ENCODE peak calls at places on chromosomes 12 and 14, in nine cellular contexts. One of them, this sample, is unnamed.

GRCh38 chr12:91811481-91812287 is 334.0 kb downstream of the BTG1 start:
- DNase-seq in B cell: peak
- DNase-seq in PC-3: peak
- DNase-seq in HL-60: peak
- DNase-seq in sigmoid colon: peak
- DNase-seq in AG04449: no peak
- DNase-seq in tibial artery: peak
- DNase-seq in colonic mucosa: peak
- DNase-seq in tibial nerve: peak
- DNase-seq in this sample: peak

GRCh38 chr14:23360496-23360895 is 4.5 kb downstream of the EFS start:
- DNase-seq in sigmoid colon: no peak
- DNase-seq in tibial artery: no peak
- DNase-seq in tibial nerve: no peak
- DNase-seq in PC-3: no peak
- DNase-seq in HL-60: no peak
- DNase-seq in AG04449: no peak
- DNase-seq in B cell: peak
- DNase-seq in colonic mucosa: no peak
- DNase-seq in this sample: no peak

GRCh38 chr14:64910847-64911495 is 3.3 kb upstream of the CHURC1 start:
- DNase-seq in tibial artery: no peak
- DNase-seq in B cell: no peak
- DNase-seq in colonic mucosa: no peak
- DNase-seq in HL-60: no peak
- DNase-seq in AG04449: no peak
- DNase-seq in tibial nerve: no peak
- DNase-seq in PC-3: peak
- DNase-seq in sigmoid colon: no peak
- DNase-seq in this sample: no peak

GRCh38 chr12:108375986-108376663 is 37.0 kb upstream of the CMKLR1 start:
- DNase-seq in sigmoid colon: no peak
- DNase-seq in B cell: no peak
- DNase-seq in tibial nerve: no peak
- DNase-seq in colonic mucosa: no peak
- DNase-seq in AG04449: no peak
- DNase-seq in PC-3: no peak
- DNase-seq in HL-60: no peak
- DNase-seq in tibial artery: no peak
- DNase-seq in this sample: no peak

GRCh38 chr12:52975820-52976573 is 27.1 kb downstream of the KRT18 start:
- DNase-seq in sigmoid colon: no peak
- DNase-seq in HL-60: no peak
- DNase-seq in B cell: no peak
- DNase-seq in tibial nerve: no peak
- DNase-seq in PC-3: peak
- DNase-seq in AG04449: no peak
- DNase-seq in tibial artery: no peak
- DNase-seq in colonic mucosa: peak
- DNase-seq in this sample: no peak

GRCh38 chr14:33792387-33793368 is 158.2 kb downstream of the EGLN3 start:
- DNase-seq in PC-3: peak
- DNase-seq in HL-60: peak
- DNase-seq in tibial artery: peak
- DNase-seq in AG04449: peak
- DNase-seq in colonic mucosa: peak
- DNase-seq in tibial nerve: peak
- DNase-seq in sigmoid colon: peak
- DNase-seq in B cell: no peak
- DNase-seq in this sample: peak

GRCh38 chr12:130013771-130014484 is 110.1 kb upstream of the TMEM132D start:
- DNase-seq in AG04449: no peak
- DNase-seq in tibial artery: no peak
- DNase-seq in B cell: no peak
- DNase-seq in sigmoid colon: no peak
- DNase-seq in colonic mucosa: peak
- DNase-seq in PC-3: peak
- DNase-seq in HL-60: no peak
- DNase-seq in tibial nerve: peak
- DNase-seq in this sample: no peak

GRCh38 chr12:50059440-50060119 is 2.2 kb downstream of the ASIC1 start:
- DNase-seq in HL-60: peak
- DNase-seq in colonic mucosa: no peak
- DNase-seq in tibial artery: no peak
- DNase-seq in PC-3: no peak
- DNase-seq in tibial nerve: no peak
- DNase-seq in sigmoid colon: no peak
- DNase-seq in AG04449: no peak
- DNase-seq in B cell: no peak
- DNase-seq in this sample: no peak

GRCh38 chr14:103155013-103155412 is 31.8 kb downstream of the TNFAIP2 start:
- DNase-seq in tibial nerve: peak
- DNase-seq in sigmoid colon: peak
- DNase-seq in HL-60: no peak
- DNase-seq in colonic mucosa: peak
- DNase-seq in PC-3: peak
- DNase-seq in tibial artery: peak
- DNase-seq in B cell: no peak
- DNase-seq in AG04449: no peak
- DNase-seq in this sample: no peak

GRCh38 chr12:102891756-102892155 is 25.3 kb downstream of the PAH start:
- DNase-seq in tibial artery: no peak
- DNase-seq in colonic mucosa: no peak
- DNase-seq in tibial nerve: no peak
- DNase-seq in HL-60: no peak
- DNase-seq in AG04449: no peak
- DNase-seq in sigmoid colon: no peak
- DNase-seq in PC-3: no peak
- DNase-seq in B cell: no peak
- DNase-seq in this sample: no peak

GRCh38 chr12:105812356-105812755 is 326.4 kb downstream of the NUAK1 start:
- DNase-seq in B cell: no peak
- DNase-seq in PC-3: no peak
- DNase-seq in sigmoid colon: no peak
- DNase-seq in colonic mucosa: no peak
- DNase-seq in tibial artery: no peak
- DNase-seq in tibial nerve: no peak
- DNase-seq in HL-60: no peak
- DNase-seq in AG04449: no peak
- DNase-seq in this sample: no peak

GRCh38 chr12:124545508-124546418 is 21.6 kb downstream of the NCOR2 start:
- DNase-seq in tibial artery: no peak
- DNase-seq in AG04449: no peak
- DNase-seq in PC-3: no peak
- DNase-seq in HL-60: no peak
- DNase-seq in colonic mucosa: no peak
- DNase-seq in B cell: peak
- DNase-seq in tibial nerve: no peak
- DNase-seq in sigmoid colon: no peak
- DNase-seq in this sample: no peak

GRCh38 chr12:21940972-21941521 is at the start of gene ABCC9:
- DNase-seq in sigmoid colon: peak
- DNase-seq in tibial artery: peak
- DNase-seq in B cell: no peak
- DNase-seq in PC-3: no peak
- DNase-seq in HL-60: no peak
- DNase-seq in colonic mucosa: peak
- DNase-seq in AG04449: no peak
- DNase-seq in tibial nerve: peak
- DNase-seq in this sample: no peak

GRCh38 chr14:68879321-68879781 is 86.5 kb upstream of the ZFP36L1 start:
- DNase-seq in tibial artery: peak
- DNase-seq in HL-60: no peak
- DNase-seq in sigmoid colon: peak
- DNase-seq in AG04449: no peak
- DNase-seq in colonic mucosa: no peak
- DNase-seq in B cell: no peak
- DNase-seq in PC-3: no peak
- DNase-seq in tibial nerve: no peak
- DNase-seq in this sample: no peak

GRCh38 chr14:75223664-75224154 is 47.3 kb upstream of the TMED10 start:
- DNase-seq in tibial nerve: no peak
- DNase-seq in PC-3: no peak
- DNase-seq in AG04449: no peak
- DNase-seq in sigmoid colon: peak
- DNase-seq in tibial artery: no peak
- DNase-seq in HL-60: peak
- DNase-seq in B cell: peak
- DNase-seq in colonic mucosa: peak
- DNase-seq in this sample: no peak

GRCh38 chr12:810635-811415 is 58.4 kb downstream of the WNK1 start:
- DNase-seq in sigmoid colon: no peak
- DNase-seq in tibial nerve: no peak
- DNase-seq in PC-3: no peak
- DNase-seq in colonic mucosa: no peak
- DNase-seq in AG04449: no peak
- DNase-seq in tibial artery: no peak
- DNase-seq in B cell: no peak
- DNase-seq in HL-60: no peak
- DNase-seq in this sample: no peak

GRCh38 chr14:21069388-21070082 is 569 bp upstream of the ARHGEF40 start:
- DNase-seq in PC-3: no peak
- DNase-seq in colonic mucosa: no peak
- DNase-seq in AG04449: no peak
- DNase-seq in tibial artery: no peak
- DNase-seq in B cell: no peak
- DNase-seq in sigmoid colon: no peak
- DNase-seq in tibial nerve: peak
- DNase-seq in HL-60: no peak
- DNase-seq in this sample: no peak

GRCh38 chr14:93543766-93544165 is 113.0 kb downstream of the UNC79 start:
- DNase-seq in tibial nerve: no peak
- DNase-seq in PC-3: peak
- DNase-seq in sigmoid colon: no peak
- DNase-seq in HL-60: no peak
- DNase-seq in colonic mucosa: no peak
- DNase-seq in AG04449: no peak
- DNase-seq in tibial artery: no peak
- DNase-seq in B cell: no peak
- DNase-seq in this sample: no peak
- TF ChIP-seq CTCF in tibial nerve: no peak
- TF ChIP-seq CTCF in PC-3: peak
- TF ChIP-seq CTCF in sigmoid colon: no peak
- TF ChIP-seq CTCF in HL-60: no peak
- TF ChIP-seq CTCF in colonic mucosa: peak
- TF ChIP-seq CTCF in AG04449: no peak
- TF ChIP-seq CTCF in tibial artery: no peak
- TF ChIP-seq CTCF in B cell: peak
- TF ChIP-seq CTCF in this sample: peak

DNA sequence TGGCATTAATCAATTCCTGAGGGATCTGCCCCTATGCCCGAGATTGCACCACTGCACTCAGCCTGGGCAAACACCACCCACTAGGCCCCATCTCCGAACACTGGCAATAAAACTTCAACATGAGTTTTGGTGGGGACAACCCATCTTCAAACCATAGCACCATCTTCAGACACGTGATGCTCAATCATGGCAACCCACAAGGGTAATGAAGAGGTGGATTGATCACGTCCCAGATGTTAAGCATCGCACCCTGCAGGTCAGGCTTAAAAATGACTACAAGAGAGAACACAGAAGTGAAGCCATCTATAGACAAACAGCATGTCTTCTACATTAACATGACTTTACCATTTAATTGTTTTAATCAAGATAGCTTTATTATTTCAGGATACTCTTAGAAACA is 42.8 kb upstream of the DDHD1 start:
- DNase-seq in tibial artery: no peak
- DNase-seq in PC-3: no peak
- DNase-seq in B cell: no peak
- DNase-seq in tibial nerve: no peak
- DNase-seq in colonic mucosa: no peak
- DNase-seq in sigmoid colon: no peak
- DNase-seq in HL-60: no peak
- DNase-seq in AG04449: no peak
- DNase-seq in this sample: no peak
- TF ChIP-seq CTCF in tibial artery: no peak
- TF ChIP-seq CTCF in PC-3: no peak
- TF ChIP-seq CTCF in B cell: no peak
- TF ChIP-seq CTCF in tibial nerve: no peak
- TF ChIP-seq CTCF in colonic mucosa: no peak
- TF ChIP-seq CTCF in sigmoid colon: no peak
- TF ChIP-seq CTCF in HL-60: no peak
- TF ChIP-seq CTCF in AG04449: no peak
- TF ChIP-seq CTCF in this sample: no peak

DNA sequence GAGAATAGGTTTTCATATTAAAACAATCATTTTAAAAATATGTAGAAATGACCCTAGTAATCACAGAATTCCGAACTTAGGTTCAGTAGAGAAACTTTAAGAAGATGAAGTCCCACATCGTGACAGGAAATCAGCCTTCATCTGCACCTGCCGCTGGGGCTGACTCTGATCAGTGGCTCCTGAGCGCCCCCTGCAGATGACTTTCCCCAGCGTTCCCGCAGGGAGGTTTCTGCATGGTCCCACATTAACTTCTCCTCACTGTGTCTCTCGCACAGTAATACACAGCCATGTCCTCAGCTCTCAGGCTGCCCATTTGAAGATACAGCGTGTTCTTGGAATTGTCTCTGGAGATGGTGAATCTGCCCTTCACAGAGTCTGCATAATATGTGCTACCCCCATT is 1131.1 kb downstream of the TMEM121 start:
- DNase-seq in B cell: peak
- DNase-seq in tibial nerve: no peak
- DNase-seq in AG04449: no peak
- DNase-seq in HL-60: no peak
- DNase-seq in tibial artery: no peak
- DNase-seq in colonic mucosa: peak
- DNase-seq in sigmoid colon: no peak
- DNase-seq in PC-3: no peak
- DNase-seq in this sample: no peak
- TF ChIP-seq CTCF in B cell: peak
- TF ChIP-seq CTCF in tibial nerve: no peak
- TF ChIP-seq CTCF in AG04449: no peak
- TF ChIP-seq CTCF in HL-60: no peak
- TF ChIP-seq CTCF in tibial artery: no peak
- TF ChIP-seq CTCF in colonic mucosa: peak
- TF ChIP-seq CTCF in sigmoid colon: no peak
- TF ChIP-seq CTCF in PC-3: peak
- TF ChIP-seq CTCF in this sample: no peak

DNA sequence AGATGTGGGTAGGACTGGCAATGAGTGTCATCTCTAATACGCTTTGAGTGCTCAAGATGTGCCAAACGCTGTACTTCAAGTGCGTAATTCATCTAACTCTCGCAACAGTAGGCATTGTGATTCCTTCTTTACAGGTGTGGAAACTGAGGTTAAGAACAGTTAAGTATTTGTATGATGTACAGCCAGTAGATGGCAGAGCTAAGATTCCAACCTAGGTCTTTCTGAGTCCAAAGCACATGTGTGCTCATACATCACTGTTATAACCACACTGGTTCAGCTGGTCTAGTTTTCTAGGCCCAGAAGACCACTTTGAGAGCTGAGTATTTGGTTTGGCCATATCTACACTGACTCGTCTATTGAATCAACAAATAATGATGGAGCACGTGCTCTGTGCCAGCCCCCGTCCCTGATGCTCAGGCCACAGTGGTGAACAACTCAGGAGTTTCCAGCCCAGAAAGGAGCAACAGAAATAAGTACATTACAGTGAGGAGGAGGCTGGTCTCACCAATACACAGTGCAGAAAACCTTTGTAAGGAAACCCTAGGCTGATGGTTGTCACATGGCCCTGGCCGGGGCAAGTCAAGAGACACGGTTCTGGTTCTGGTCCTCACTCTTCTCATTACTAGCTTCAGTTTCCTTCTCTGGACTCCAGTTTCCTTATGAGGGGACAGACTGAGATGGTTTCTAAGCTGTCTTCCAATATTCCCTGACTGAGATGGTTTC is 69.3 kb upstream of the SCN8A start:
- DNase-seq in PC-3: peak
- DNase-seq in B cell: no peak
- DNase-seq in HL-60: no peak
- DNase-seq in sigmoid colon: no peak
- DNase-seq in tibial artery: no peak
- DNase-seq in tibial nerve: no peak
- DNase-seq in AG04449: no peak
- DNase-seq in colonic mucosa: no peak
- DNase-seq in this sample: no peak
- TF ChIP-seq CTCF in PC-3: peak
- TF ChIP-seq CTCF in B cell: no peak
- TF ChIP-seq CTCF in HL-60: no peak
- TF ChIP-seq CTCF in sigmoid colon: no peak
- TF ChIP-seq CTCF in tibial artery: no peak
- TF ChIP-seq CTCF in tibial nerve: no peak
- TF ChIP-seq CTCF in AG04449: peak
- TF ChIP-seq CTCF in colonic mucosa: no peak
- TF ChIP-seq CTCF in this sample: peak

This sample was measured in AG09319.